ENCODE peak calls at places on chromosomes 3 and 15, in five cellular contexts. P is HFFc6; O is CD8-positive, alpha-beta T cell; T is lower lobe of right lung; V is lower leg skin. J is an unnamed sample.

GRCh38 chr3:41318520-41318919 is 119.2 kb downstream of the CTNNB1 start:
- DNase-seq in T (no peak), P (peak), O (no peak), V (no peak), J (no peak)

GRCh38 chr3:128794067-128794768 is 68.2 kb downstream of the RAB7A start:
- DNase-seq in P (peak), T (no peak), O (no peak), V (no peak), J (no peak)

GRCh38 chr3:150806436-150806835 is 43.5 kb upstream of the SIAH2 start:
- DNase-seq in O (no peak), V (no peak), T (no peak), P (no peak), J (no peak)

GRCh38 chr3:67437090-67437489 is 217.3 kb downstream of the SUCLG2 start:
- DNase-seq in V (no peak), P (peak), O (no peak), T (no peak), J (no peak)

GRCh38 chr3:171245796-171246453 is 214.3 kb downstream of the TNIK start:
- DNase-seq in O (no peak), P (no peak), V (no peak), T (no peak), J (no peak)

GRCh38 chr3:46667061-46667621 is 26.3 kb downstream of the ALS2CL start:
- DNase-seq in O (no peak), V (peak), P (no peak), T (peak), J (no peak)

GRCh38 chr3:139764936-139765335 is 87.2 kb upstream of the NMNAT3 start:
- DNase-seq in O (no peak), V (no peak), P (peak), T (no peak), J (no peak)

GRCh38 chr3:189967254-189967865 is 153.3 kb downstream of the P3H2 start:
- DNase-seq in P (peak), O (peak), T (no peak), V (no peak), J (peak)

GRCh38 chr3:148203263-148204010 is 494.3 kb upstream of the AGTR1 start:
- DNase-seq in T (no peak), P (no peak), V (no peak), O (no peak), J (no peak)

GRCh38 chr3:130896101-130896500 is 2.2 kb downstream of the ATP2C1 start:
- DNase-seq in O (no peak), T (no peak), V (no peak), P (no peak), J (no peak)

GRCh38 chr3:125280966-125281365 is 68.4 kb upstream of the SLC12A8 start:
- DNase-seq in O (no peak), V (no peak), T (no peak), P (peak), J (no peak)

GRCh38 chr3:89742546-89742945 is 635.1 kb downstream of the EPHA3 start:
- DNase-seq in O (no peak), P (no peak), T (no peak), V (no peak), J (no peak)

GRCh38 chr3:30751610-30752299 is 142.7 kb downstream of the GADL1 start:
- DNase-seq in T (no peak), V (no peak), P (peak), O (peak), J (peak)

GRCh38 chr3:12180218-12180617 is 21.5 kb upstream of the TIMP4 start:
- DNase-seq in O (no peak), P (no peak), T (peak), V (peak), J (no peak)

GRCh38 chr3:106692624-106693023 is 684.6 kb upstream of the CCDC54 start:
- DNase-seq in V (no peak), T (no peak), P (no peak), O (no peak), J (no peak)

GRCh38 chr3:19063936-19064335 is 84.4 kb upstream of the KCNH8 start:
- DNase-seq in V (no peak), T (no peak), O (no peak), P (no peak), J (no peak)

GRCh38 chr3:19070325-19070724 is 78.0 kb upstream of the KCNH8 start:
- DNase-seq in O (no peak), P (no peak), T (no peak), V (no peak), J (no peak)

GRCh38 chr3:19060404-19060803 is 87.9 kb upstream of the KCNH8 start:
- DNase-seq in V (no peak), P (no peak), O (no peak), T (no peak), J (no peak)

GRCh38 chr3:19065027-19065426 is 83.3 kb upstream of the KCNH8 start:
- DNase-seq in P (no peak), V (no peak), O (no peak), T (no peak), J (no peak)
- TF ChIP-seq CTCF in P (no peak), V (no peak), O (peak), T (no peak), J (peak)

GRCh38 chr3:96706517-96706916 is 107.9 kb upstream of the EPHA6 start:
- DNase-seq in V (no peak), O (no peak), P (no peak), T (no peak), J (no peak)

GRCh38 chr3:96700322-96701315 is 113.8 kb upstream of the EPHA6 start:
- DNase-seq in V (no peak), O (no peak), T (no peak), P (no peak), J (no peak)
- TF ChIP-seq CTCF in V (no peak), O (no peak), T (no peak), P (no peak), J (peak)

GRCh38 chr15:97903560-97904195 is 56.8 kb upstream of the ARRDC4 start:
- DNase-seq in P (no peak), T (no peak), O (no peak), V (no peak), J (no peak)

GRCh38 chr15:97900006-97900405 is 60.5 kb upstream of the ARRDC4 start:
- DNase-seq in P (no peak), O (no peak), V (no peak), T (no peak), J (no peak)

GRCh38 chr15:97909291-97909891 is 51.1 kb upstream of the ARRDC4 start:
- DNase-seq in T (peak), P (peak), V (peak), O (peak), J (peak)

GRCh38 chr15:97902140-97902780 is 58.2 kb upstream of the ARRDC4 start:
- DNase-seq in V (no peak), O (no peak), P (peak), T (no peak), J (no peak)

GRCh38 chr15:97904196-97904572 is 56.3 kb upstream of the ARRDC4 start:
- DNase-seq in T (peak), V (peak), O (no peak), P (peak), J (peak)
- TF ChIP-seq CTCF in T (peak), V (no peak), O (no peak), P (peak), J (peak)

DNA sequence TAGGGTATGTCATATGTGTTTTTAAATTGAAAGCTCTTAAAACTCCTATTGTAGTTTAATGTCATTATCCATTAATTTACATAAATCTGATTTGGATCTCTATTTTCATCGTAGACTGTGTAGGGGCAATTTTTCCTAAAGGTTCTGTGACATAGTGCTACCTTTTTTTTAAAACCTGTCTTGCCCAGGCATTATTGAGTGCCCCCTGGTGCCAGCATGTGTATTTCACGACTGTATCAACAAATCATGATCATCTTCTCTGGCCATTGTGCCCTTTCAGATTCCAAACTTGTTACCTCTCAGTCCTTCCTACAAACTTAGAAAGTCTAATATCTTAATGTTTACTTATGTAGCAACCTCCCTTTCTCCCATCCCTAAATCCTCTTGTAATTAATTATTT is 97.2 kb upstream of the FLNB start:
- DNase-seq in P (peak), T (no peak), O (peak), V (no peak), J (no peak)
- TF ChIP-seq CTCF in P (peak), T (peak), O (no peak), V (no peak), J (peak)

GRCh38 chr15:59622289-59622688 is 10.7 kb downstream of the GCNT3 start:
- DNase-seq in V (no peak), P (peak), T (peak), O (peak), J (peak)
- TF ChIP-seq CTCF in V (no peak), P (peak), T (no peak), O (no peak), J (peak)

GRCh38 chr3:56800373-56801150 is 1.2 kb downstream of the ARHGEF3 start:
- DNase-seq in O (peak), P (no peak), T (no peak), V (peak), J (no peak)

GRCh38 chr3:56802793-56803192 is 1.0 kb upstream of the ARHGEF3 start:
- DNase-seq in T (no peak), P (no peak), V (peak), O (no peak), J (no peak)

GRCh38 chr3:56801597-56802410 is at the start of gene ARHGEF3:
- DNase-seq in T (peak), O (peak), P (peak), V (peak), J (peak)

GRCh38 chr3:56801151-56801596 is 575 bp downstream of the ARHGEF3 start:
- DNase-seq in V (peak), P (no peak), T (no peak), O (no peak), J (peak)

GRCh38 chr3:56802411-56802745 is 629 bp upstream of the ARHGEF3 start:
- DNase-seq in P (no peak), O (no peak), V (peak), T (no peak), J (no peak)
- TF ChIP-seq CTCF in P (no peak), O (no peak), V (no peak), T (no peak), J (peak)

GRCh38 chr15:77865106-77865630 is 212.3 kb downstream of the TBC1D2B start:
- DNase-seq in V (peak), O (no peak), P (no peak), T (no peak), J (no peak)

GRCh38 chr15:77863491-77864105 is 213.9 kb downstream of the TBC1D2B start:
- DNase-seq in T (no peak), O (no peak), V (peak), P (no peak), J (no peak)

GRCh38 chr15:77865701-77866100 is 211.8 kb downstream of the TBC1D2B start:
- DNase-seq in P (no peak), O (no peak), T (peak), V (peak), J (no peak)

GRCh38 chr15:77866186-77866585 is 211.3 kb downstream of the TBC1D2B start:
- DNase-seq in P (no peak), V (peak), T (peak), O (no peak), J (no peak)

GRCh38 chr15:77864211-77865105 is 213.1 kb downstream of the TBC1D2B start:
- DNase-seq in V (peak), P (no peak), T (no peak), O (no peak), J (no peak)
- TF ChIP-seq CTCF in V (no peak), P (no peak), T (no peak), O (no peak), J (no peak)

DNA sequence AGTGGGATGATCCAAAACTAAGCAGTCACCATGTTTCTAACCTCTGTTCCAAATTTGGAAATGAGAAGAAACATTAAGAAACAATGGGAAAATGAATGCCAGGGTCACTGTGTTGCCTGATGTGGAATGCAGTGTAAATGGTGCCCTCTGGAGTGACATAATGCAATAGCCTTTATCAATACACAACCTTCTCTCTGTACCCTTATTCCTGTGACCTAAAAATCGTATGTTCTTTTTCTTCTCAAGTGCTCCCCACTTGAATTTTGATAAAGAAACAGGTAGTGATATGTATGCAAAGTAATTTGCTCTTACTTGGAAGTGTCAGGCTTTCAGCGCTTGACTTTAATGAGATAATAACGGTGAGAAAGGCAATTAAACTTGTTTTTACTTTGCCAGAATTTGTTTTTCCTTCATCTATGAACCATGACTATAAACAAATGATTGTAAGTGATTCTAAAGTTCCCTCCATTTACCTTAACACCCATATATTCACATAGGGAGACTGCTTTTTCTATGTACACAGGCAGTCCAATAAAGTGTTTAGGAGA is 145.8 kb upstream of the THRB start:
- DNase-seq in T (no peak), P (peak), V (no peak), O (no peak), J (no peak)
- TF ChIP-seq CTCF in T (peak), P (peak), V (no peak), O (no peak), J (peak)

GRCh38 chr3:13526626-13526949 is 22.3 kb upstream of the FBLN2 start:
- DNase-seq in V (no peak), P (no peak), T (no peak), O (no peak), J (no peak)

GRCh38 chr3:13530241-13531009 is 18.5 kb upstream of the FBLN2 start:
- DNase-seq in P (no peak), T (no peak), V (no peak), O (no peak), J (no peak)

GRCh38 chr3:13525827-13526625 is 22.9 kb upstream of the FBLN2 start:
- DNase-seq in V (no peak), T (no peak), O (no peak), P (no peak), J (no peak)

GRCh38 chr3:13529196-13529975 is 19.5 kb upstream of the FBLN2 start:
- DNase-seq in O (no peak), P (no peak), V (no peak), T (no peak), J (no peak)

DNA sequence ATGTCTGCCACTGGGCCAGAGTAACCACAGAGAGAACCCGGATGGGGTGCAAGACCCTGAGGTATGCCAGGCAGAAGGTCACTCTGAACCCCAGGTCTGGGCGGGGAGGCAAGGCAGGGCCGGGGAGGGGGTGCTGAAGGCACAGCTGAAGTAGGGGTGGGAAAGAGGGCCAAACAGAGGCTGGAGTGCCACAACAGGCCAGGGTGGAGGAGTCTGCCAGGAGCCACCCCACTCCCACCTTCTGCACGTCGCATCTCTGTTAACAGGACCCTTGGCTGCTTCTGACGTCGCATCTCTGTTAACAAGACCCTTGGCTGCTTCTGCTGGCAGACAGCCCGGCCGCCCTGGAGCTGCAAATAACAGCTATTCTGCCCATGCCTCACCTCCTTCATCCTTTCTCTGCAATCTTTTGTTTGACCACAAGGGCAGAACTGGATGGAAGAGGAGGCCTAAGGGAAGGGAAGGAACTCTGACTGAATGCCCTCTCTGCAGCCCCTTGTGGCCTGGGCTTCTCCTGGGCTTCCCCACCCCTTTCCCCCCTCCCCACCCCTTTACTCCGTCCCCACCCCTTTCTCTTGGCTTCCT is 20.6 kb upstream of the FBLN2 start:
- DNase-seq in T (no peak), V (no peak), O (no peak), P (no peak), J (peak)
- TF ChIP-seq CTCF in T (no peak), V (no peak), O (no peak), P (peak), J (peak)

J was measured in neural crest cell.